ENCODE peak calls at places on chromosome 7, in six cellular contexts. One of them, this sample, is unnamed.

GRCh38 chr7:7181519-7182155 is 707 bp upstream of the C1GALT1 start:
- DNase-seq in cerebellar nuclear complex: no peak
- DNase-seq in naive thymus-derived CD8-positive, alpha-beta T cell: peak
- DNase-seq in ACHN: peak
- DNase-seq in activated CD4-positive, alpha-beta T cell treated with anti-CD3 and anti-CD28 coated beads, Interleukin-2, amount 10 ng/mL, durations not matched to agents 7 days and 5 days: peak
- DNase-seq in iris pigment epithelial cell: peak
- DNase-seq in this sample: peak

GRCh38 chr7:698515-699259 is 27.8 kb upstream of the DNAAF5 start:
- DNase-seq in iris pigment epithelial cell: no peak
- DNase-seq in naive thymus-derived CD8-positive, alpha-beta T cell: no peak
- DNase-seq in ACHN: no peak
- DNase-seq in activated CD4-positive, alpha-beta T cell treated with anti-CD3 and anti-CD28 coated beads, Interleukin-2, amount 10 ng/mL, durations not matched to agents 7 days and 5 days: no peak
- DNase-seq in cerebellar nuclear complex: no peak
- DNase-seq in this sample: no peak

GRCh38 chr7:55185941-55186609 is 167.3 kb downstream of the EGFR start:
- DNase-seq in naive thymus-derived CD8-positive, alpha-beta T cell: no peak
- DNase-seq in iris pigment epithelial cell: peak
- DNase-seq in cerebellar nuclear complex: no peak
- DNase-seq in activated CD4-positive, alpha-beta T cell treated with anti-CD3 and anti-CD28 coated beads, Interleukin-2, amount 10 ng/mL, durations not matched to agents 7 days and 5 days: no peak
- DNase-seq in ACHN: peak
- DNase-seq in this sample: no peak

GRCh38 chr7:90671571-90671970 is 75.5 kb downstream of the CDK14 start:
- DNase-seq in activated CD4-positive, alpha-beta T cell treated with anti-CD3 and anti-CD28 coated beads, Interleukin-2, amount 10 ng/mL, durations not matched to agents 7 days and 5 days: no peak
- DNase-seq in iris pigment epithelial cell: no peak
- DNase-seq in ACHN: no peak
- DNase-seq in cerebellar nuclear complex: no peak
- DNase-seq in naive thymus-derived CD8-positive, alpha-beta T cell: no peak
- DNase-seq in this sample: no peak

GRCh38 chr7:82442492-82443043 is 1.0 kb downstream of the CACNA2D1 start:
- DNase-seq in ACHN: no peak
- DNase-seq in iris pigment epithelial cell: peak
- DNase-seq in activated CD4-positive, alpha-beta T cell treated with anti-CD3 and anti-CD28 coated beads, Interleukin-2, amount 10 ng/mL, durations not matched to agents 7 days and 5 days: no peak
- DNase-seq in cerebellar nuclear complex: no peak
- DNase-seq in naive thymus-derived CD8-positive, alpha-beta T cell: no peak
- DNase-seq in this sample: no peak

GRCh38 chr7:158355456-158356065 is 232.1 kb downstream of the PTPRN2 start:
- DNase-seq in ACHN: no peak
- DNase-seq in activated CD4-positive, alpha-beta T cell treated with anti-CD3 and anti-CD28 coated beads, Interleukin-2, amount 10 ng/mL, durations not matched to agents 7 days and 5 days: no peak
- DNase-seq in naive thymus-derived CD8-positive, alpha-beta T cell: no peak
- DNase-seq in iris pigment epithelial cell: peak
- DNase-seq in cerebellar nuclear complex: no peak
- DNase-seq in this sample: no peak

GRCh38 chr7:143280160-143280559 is 4.6 kb upstream of the TMEM139 start:
- DNase-seq in ACHN: no peak
- DNase-seq in iris pigment epithelial cell: no peak
- DNase-seq in naive thymus-derived CD8-positive, alpha-beta T cell: no peak
- DNase-seq in activated CD4-positive, alpha-beta T cell treated with anti-CD3 and anti-CD28 coated beads, Interleukin-2, amount 10 ng/mL, durations not matched to agents 7 days and 5 days: no peak
- DNase-seq in cerebellar nuclear complex: no peak
- DNase-seq in this sample: no peak

GRCh38 chr7:81154565-81154964 is 235.7 kb upstream of the SEMA3C start:
- DNase-seq in activated CD4-positive, alpha-beta T cell treated with anti-CD3 and anti-CD28 coated beads, Interleukin-2, amount 10 ng/mL, durations not matched to agents 7 days and 5 days: no peak
- DNase-seq in ACHN: no peak
- DNase-seq in cerebellar nuclear complex: no peak
- DNase-seq in naive thymus-derived CD8-positive, alpha-beta T cell: no peak
- DNase-seq in iris pigment epithelial cell: no peak
- DNase-seq in this sample: no peak

GRCh38 chr7:50267525-50268041 is 36.9 kb upstream of the IKZF1 start:
- DNase-seq in ACHN: no peak
- DNase-seq in cerebellar nuclear complex: no peak
- DNase-seq in activated CD4-positive, alpha-beta T cell treated with anti-CD3 and anti-CD28 coated beads, Interleukin-2, amount 10 ng/mL, durations not matched to agents 7 days and 5 days: peak
- DNase-seq in iris pigment epithelial cell: no peak
- DNase-seq in naive thymus-derived CD8-positive, alpha-beta T cell: no peak
- DNase-seq in this sample: no peak

GRCh38 chr7:140390034-140390433 is 8.3 kb downstream of the SLC37A3 start:
- DNase-seq in activated CD4-positive, alpha-beta T cell treated with anti-CD3 and anti-CD28 coated beads, Interleukin-2, amount 10 ng/mL, durations not matched to agents 7 days and 5 days: no peak
- DNase-seq in naive thymus-derived CD8-positive, alpha-beta T cell: no peak
- DNase-seq in cerebellar nuclear complex: no peak
- DNase-seq in ACHN: no peak
- DNase-seq in iris pigment epithelial cell: no peak
- DNase-seq in this sample: no peak

GRCh38 chr7:13910805-13911551 is 78.5 kb downstream of the ETV1 start:
- DNase-seq in ACHN: no peak
- DNase-seq in cerebellar nuclear complex: no peak
- DNase-seq in activated CD4-positive, alpha-beta T cell treated with anti-CD3 and anti-CD28 coated beads, Interleukin-2, amount 10 ng/mL, durations not matched to agents 7 days and 5 days: no peak
- DNase-seq in naive thymus-derived CD8-positive, alpha-beta T cell: no peak
- DNase-seq in iris pigment epithelial cell: no peak
- DNase-seq in this sample: peak

GRCh38 chr7:128201067-128201689 is 39.9 kb upstream of the LEP start:
- DNase-seq in iris pigment epithelial cell: no peak
- DNase-seq in ACHN: no peak
- DNase-seq in cerebellar nuclear complex: no peak
- DNase-seq in naive thymus-derived CD8-positive, alpha-beta T cell: no peak
- DNase-seq in activated CD4-positive, alpha-beta T cell treated with anti-CD3 and anti-CD28 coated beads, Interleukin-2, amount 10 ng/mL, durations not matched to agents 7 days and 5 days: no peak
- DNase-seq in this sample: no peak

GRCh38 chr7:79668292-79668691 is 214.8 kb upstream of the MAGI2 start:
- DNase-seq in naive thymus-derived CD8-positive, alpha-beta T cell: no peak
- DNase-seq in ACHN: no peak
- DNase-seq in iris pigment epithelial cell: no peak
- DNase-seq in activated CD4-positive, alpha-beta T cell treated with anti-CD3 and anti-CD28 coated beads, Interleukin-2, amount 10 ng/mL, durations not matched to agents 7 days and 5 days: no peak
- DNase-seq in cerebellar nuclear complex: no peak
- DNase-seq in this sample: no peak

GRCh38 chr7:5777932-5778331 is 3.5 kb downstream of the RNF216 start:
- DNase-seq in ACHN: no peak
- DNase-seq in naive thymus-derived CD8-positive, alpha-beta T cell: no peak
- DNase-seq in iris pigment epithelial cell: no peak
- DNase-seq in activated CD4-positive, alpha-beta T cell treated with anti-CD3 and anti-CD28 coated beads, Interleukin-2, amount 10 ng/mL, durations not matched to agents 7 days and 5 days: no peak
- DNase-seq in cerebellar nuclear complex: no peak
- DNase-seq in this sample: no peak

GRCh38 chr7:107879400-107880035 is 11.5 kb upstream of the DLD start:
- DNase-seq in iris pigment epithelial cell: peak
- DNase-seq in naive thymus-derived CD8-positive, alpha-beta T cell: no peak
- DNase-seq in ACHN: peak
- DNase-seq in activated CD4-positive, alpha-beta T cell treated with anti-CD3 and anti-CD28 coated beads, Interleukin-2, amount 10 ng/mL, durations not matched to agents 7 days and 5 days: peak
- DNase-seq in cerebellar nuclear complex: no peak
- DNase-seq in this sample: peak

GRCh38 chr7:46990761-46991160 is 591.1 kb downstream of the TNS3 start:
- DNase-seq in cerebellar nuclear complex: no peak
- DNase-seq in ACHN: no peak
- DNase-seq in iris pigment epithelial cell: peak
- DNase-seq in naive thymus-derived CD8-positive, alpha-beta T cell: no peak
- DNase-seq in activated CD4-positive, alpha-beta T cell treated with anti-CD3 and anti-CD28 coated beads, Interleukin-2, amount 10 ng/mL, durations not matched to agents 7 days and 5 days: no peak
- DNase-seq in this sample: no peak

GRCh38 chr7:97145068-97145467 is 27.6 kb downstream of the SDHAF3 start:
- DNase-seq in naive thymus-derived CD8-positive, alpha-beta T cell: no peak
- DNase-seq in cerebellar nuclear complex: no peak
- DNase-seq in activated CD4-positive, alpha-beta T cell treated with anti-CD3 and anti-CD28 coated beads, Interleukin-2, amount 10 ng/mL, durations not matched to agents 7 days and 5 days: no peak
- DNase-seq in ACHN: peak
- DNase-seq in iris pigment epithelial cell: peak
- DNase-seq in this sample: peak

GRCh38 chr7:135240446-135240845 is 6.8 kb downstream of the STRA8 start:
- DNase-seq in activated CD4-positive, alpha-beta T cell treated with anti-CD3 and anti-CD28 coated beads, Interleukin-2, amount 10 ng/mL, durations not matched to agents 7 days and 5 days: no peak
- DNase-seq in cerebellar nuclear complex: no peak
- DNase-seq in iris pigment epithelial cell: no peak
- DNase-seq in naive thymus-derived CD8-positive, alpha-beta T cell: no peak
- DNase-seq in ACHN: no peak
- DNase-seq in this sample: no peak

GRCh38 chr7:125602441-125602840 is 672.8 kb upstream of the POT1 start:
- DNase-seq in ACHN: no peak
- DNase-seq in cerebellar nuclear complex: no peak
- DNase-seq in iris pigment epithelial cell: no peak
- DNase-seq in activated CD4-positive, alpha-beta T cell treated with anti-CD3 and anti-CD28 coated beads, Interleukin-2, amount 10 ng/mL, durations not matched to agents 7 days and 5 days: no peak
- DNase-seq in naive thymus-derived CD8-positive, alpha-beta T cell: no peak
- DNase-seq in this sample: no peak

GRCh38 chr7:117015258-117016184 is 62.2 kb downstream of the ST7 start:
- DNase-seq in cerebellar nuclear complex: no peak
- DNase-seq in activated CD4-positive, alpha-beta T cell treated with anti-CD3 and anti-CD28 coated beads, Interleukin-2, amount 10 ng/mL, durations not matched to agents 7 days and 5 days: no peak
- DNase-seq in iris pigment epithelial cell: no peak
- DNase-seq in ACHN: no peak
- DNase-seq in naive thymus-derived CD8-positive, alpha-beta T cell: no peak
- DNase-seq in this sample: no peak

GRCh38 chr7:44184221-44184873 is 4.9 kb downstream of the GCK start:
- DNase-seq in naive thymus-derived CD8-positive, alpha-beta T cell: no peak
- DNase-seq in cerebellar nuclear complex: no peak
- DNase-seq in ACHN: peak
- DNase-seq in activated CD4-positive, alpha-beta T cell treated with anti-CD3 and anti-CD28 coated beads, Interleukin-2, amount 10 ng/mL, durations not matched to agents 7 days and 5 days: no peak
- DNase-seq in iris pigment epithelial cell: peak
- DNase-seq in this sample: no peak

GRCh38 chr7:73833251-73833919 is 2.6 kb downstream of the CLDN4 start:
- DNase-seq in ACHN: no peak
- DNase-seq in iris pigment epithelial cell: no peak
- DNase-seq in cerebellar nuclear complex: no peak
- DNase-seq in naive thymus-derived CD8-positive, alpha-beta T cell: no peak
- DNase-seq in activated CD4-positive, alpha-beta T cell treated with anti-CD3 and anti-CD28 coated beads, Interleukin-2, amount 10 ng/mL, durations not matched to agents 7 days and 5 days: no peak
- DNase-seq in this sample: no peak

This sample was measured in Jurkat, Clone E6-1.